ENCODE peak calls at places on chromosomes 6 and 20, in eight cellular contexts. H is NCI-H460; C is NCI-H1092 treated with DMSO at 0.1 percent for 48 hours; N is brain microvascular endothelial cell; M is stimulated activated CD4-positive, alpha-beta T cell treated with anti-CD3 and anti-CD28 coated beads, Interleukin-12 subunit alpha, Interleukin-12 subunit beta, amount 100 ng/mL, for 4 hours; I is OCI-LY7; P is glutamatergic neuron; S is pons. O is an unnamed sample.

GRCh38 chr6:105272783-105273182 is 93.0 kb upstream of the POPDC3 start:
- DNase-seq in H (no peak), C (no peak), N (no peak), M (no peak), I (no peak), P (peak), S (no peak), O (no peak)

GRCh38 chr6:167766986-167767714 is 59.6 kb upstream of the AFDN start:
- DNase-seq in H (no peak), C (peak), N (no peak), M (no peak), I (no peak), P (no peak), S (no peak), O (no peak)

GRCh38 chr6:158060447-158061360 is 79.0 kb downstream of the SYNJ2 start:
- DNase-seq in H (no peak), C (peak), N (peak), M (no peak), I (no peak), P (no peak), S (peak), O (no peak)

GRCh38 chr20:51154708-51155690 is 132.1 kb upstream of the KCNG1 start:
- DNase-seq in H (no peak), C (no peak), N (no peak), M (no peak), I (no peak), P (no peak), S (no peak), O (no peak)

GRCh38 chr6:1381397-1382330 is 7.7 kb upstream of the FOXF2 start:
- DNase-seq in H (peak), C (no peak), N (no peak), M (peak), I (peak), P (peak), S (no peak), O (no peak)

GRCh38 chr6:26260791-26261484 is 104.1 kb upstream of the BTN3A2 start:
- DNase-seq in H (no peak), C (no peak), N (no peak), M (no peak), I (no peak), P (no peak), S (no peak), O (no peak)

GRCh38 chr6:6560909-6561308 is 27.6 kb upstream of the LY86 start:
- DNase-seq in H (peak), C (no peak), N (no peak), M (no peak), I (peak), P (no peak), S (peak), O (no peak)

GRCh38 chr20:50144362-50144761 is 9.2 kb downstream of the PEDS1 start:
- DNase-seq in H (peak), C (no peak), N (peak), M (no peak), I (no peak), P (no peak), S (no peak), O (no peak)

GRCh38 chr6:76120302-76120701 is 47.8 kb upstream of the IMPG1 start:
- DNase-seq in H (no peak), C (no peak), N (no peak), M (no peak), I (no peak), P (no peak), S (no peak), O (no peak)

GRCh38 chr6:1515781-1516180 is 93.9 kb upstream of the FOXC1 start:
- DNase-seq in H (no peak), C (no peak), N (no peak), M (no peak), I (no peak), P (no peak), S (no peak), O (no peak)

GRCh38 chr6:45677381-45677992 is 299.8 kb upstream of the SUPT3H start:
- DNase-seq in H (no peak), C (no peak), N (peak), M (no peak), I (peak), P (no peak), S (peak), O (no peak)

GRCh38 chr6:28354688-28355554 is 5.2 kb downstream of the ZKSCAN3 start:
- DNase-seq in H (no peak), C (no peak), N (no peak), M (no peak), I (no peak), P (no peak), S (peak), O (no peak)

GRCh38 chr6:163759542-163759941 is 345.0 kb downstream of the QKI start:
- DNase-seq in H (no peak), C (no peak), N (peak), M (no peak), I (no peak), P (no peak), S (no peak), O (no peak)

GRCh38 chr6:145112711-145113148 is 622.6 kb downstream of the EPM2A start:
- DNase-seq in H (peak), C (no peak), N (peak), M (no peak), I (no peak), P (no peak), S (no peak), O (no peak)